ENCODE peak calls at places on chromosomes 13 and 19, in four cellular contexts. T, I, V and K are unnamed samples. For H3K9me3, the result is how much of the 10 kb centered on the place peaks cover.

GRCh38 chr13:106357198-106357597 is 178.3 kb downstream of the EFNB2 start:
- DNase-seq in V (no peak), I (no peak), T (peak), K (no peak)

GRCh38 chr13:28408235-28408848 is 86.6 kb downstream of the FLT1 start:
- DNase-seq in T (no peak), V (no peak), I (no peak), K (no peak)

GRCh38 chr19:49911381-49912145 is 14.9 kb upstream of the IL4I1 start:
- DNase-seq in T (no peak), V (no peak), I (no peak), K (no peak)

GRCh38 chr13:105334211-105334610 is 1201.3 kb downstream of the EFNB2 start:
- DNase-seq in T (peak), I (no peak), V (no peak), K (no peak)

GRCh38 chr13:48478401-48478800 is 54.5 kb downstream of the RCBTB2 start:
- DNase-seq in V (no peak), I (no peak), T (no peak), K (no peak)

GRCh38 chr19:41960973-41961372 is 1.9 kb upstream of the RABAC1 start:
- DNase-seq in V (no peak), I (no peak), T (no peak), K (no peak)

GRCh38 chr19:49210901-49211451 is 53.4 kb downstream of the TRPM4 start:
- DNase-seq in T (no peak), I (no peak), V (no peak), K (no peak)

GRCh38 chr19:1295169-1296012 is 9.7 kb downstream of the EFNA2 start:
- DNase-seq in T (no peak), I (no peak), V (no peak), K (no peak)

GRCh38 chr13:29472317-29472961 is 123.0 kb downstream of the SLC7A1 start:
- DNase-seq in I (no peak), T (peak), V (no peak), K (peak)

GRCh38 chr13:113880651-113881611 is 17.1 kb upstream of the GAS6 start:
- DNase-seq in I (no peak), V (peak), T (no peak), K (no peak)

GRCh38 chr19:29651622-29652394 is 13.5 kb upstream of the PLEKHF1 start:
- DNase-seq in I (no peak), V (no peak), T (no peak), K (no peak)

GRCh38 chr19:31583148-31583547 is 233.9 kb upstream of the TSHZ3 start:
- DNase-seq in T (peak), I (no peak), V (no peak), K (no peak)

GRCh38 chr19:33339016-33339749 is 34.3 kb upstream of the CEBPG start:
- DNase-seq in V (no peak), I (no peak), T (no peak), K (no peak)

GRCh38 chr19:51398096-51398704 is 7.8 kb upstream of the C19orf84 start:
- DNase-seq in T (no peak), I (no peak), V (no peak), K (no peak)

GRCh38 chr13:70237131-70237530 is 128.9 kb upstream of the KLHL1 start:
- DNase-seq in V (no peak), I (no peak), T (no peak), K (no peak)

GRCh38 chr19:33796164-33797100 is at the start of gene KCTD15:
- DNase-seq in V (no peak), I (no peak), T (peak), K (no peak)

GRCh38 chr19:29831041-29831548 is 19.3 kb downstream of the CCNE1 start:
- DNase-seq in I (no peak), V (no peak), T (no peak), K (no peak)

GRCh38 chr13:20336761-20337160 is 104.6 kb upstream of the GJB6 start:
- DNase-seq in V (no peak), T (no peak), I (no peak), K (no peak)

GRCh38 chr19:17455711-17456123 is 5.0 kb downstream of the NXNL1 start:
- DNase-seq in T (no peak), I (no peak), V (no peak), K (no peak)

GRCh38 chr13:25943666-25944065 is 108.2 kb downstream of the SHISA2 start:
- DNase-seq in V (no peak), T (no peak), I (no peak), K (no peak)

GRCh38 chr13:61927648-61928047 is 512.0 kb upstream of the PCDH20 start:
- DNase-seq in V (no peak), I (no peak), T (no peak), K (no peak)

GRCh38 chr13:77150651-77151050 is 123.7 kb upstream of the FBXL3 start:
- DNase-seq in T (no peak), V (no peak), I (no peak), K (no peak)

GRCh38 chr19:12629215-12629614 is 18.5 kb downstream of the ZNF791 start:
- DNase-seq in I (no peak), V (no peak), T (no peak), K (no peak)

GRCh38 chr19:12626958-12627357 is 16.2 kb downstream of the ZNF791 start:
- DNase-seq in I (no peak), T (no peak), V (no peak), K (no peak)

GRCh38 chr19:12623361-12624031 is 12.8 kb downstream of the ZNF791 start:
- DNase-seq in V (no peak), I (no peak), T (no peak), K (no peak)

GRCh38 chr19:12628040-12629022 is 17.6 kb downstream of the ZNF791 start:
- DNase-seq in V (no peak), I (no peak), T (no peak), K (no peak)
- H3K9me3 ChIP-seq in V (under half), I (under half), T (under half), K (under half)

DNA sequence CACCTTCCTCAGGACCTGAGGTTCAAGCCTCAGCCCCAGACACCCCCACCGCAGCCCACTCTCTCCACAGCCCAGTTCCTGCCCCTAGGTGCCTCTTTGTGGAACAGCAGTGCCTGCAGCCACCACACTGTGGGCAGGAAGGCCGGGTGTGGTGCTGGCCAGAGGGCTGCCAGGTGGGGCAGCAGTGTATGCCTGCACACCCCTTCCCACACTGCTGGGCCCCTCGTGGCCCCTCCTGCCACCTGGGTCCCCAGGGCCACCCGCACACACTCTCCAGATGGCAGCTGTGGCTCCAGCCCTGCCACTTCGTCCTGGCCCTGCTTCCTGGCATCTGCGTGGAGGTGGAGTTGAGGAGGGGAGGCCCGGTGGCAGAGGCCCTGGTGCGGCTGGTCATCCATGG is 35.1 kb downstream of the HPN start:
- DNase-seq in T (no peak), I (no peak), V (no peak), K (no peak)
- H3K4me3 ChIP-seq in T (no peak), I (no peak), V (no peak), K (no peak)

GRCh38 chr19:58212336-58213074 is 16.2 kb upstream of the ZNF544 start:
- DNase-seq in T (no peak), I (no peak), V (no peak), K (no peak)
- H3K9me3 ChIP-seq in T (under half), I (half or more), V (half or more), K (half or more)

GRCh38 chr13:100872761-100873160 is 198.2 kb upstream of the TMTC4 start:
- DNase-seq in V (no peak), I (no peak), T (no peak), K (no peak)
- H3K4me3 ChIP-seq in V (no peak), I (no peak), T (no peak), K (no peak)

GRCh38 chr19:57872450-57872849 is 16.4 kb downstream of the ZNF814 start:
- DNase-seq in V (no peak), T (no peak), I (no peak), K (no peak)
- H3K9me3 ChIP-seq in V (half or more), T (under half), I (half or more), K (half or more)